ENCODE peak calls at places on chromosome 10, in four cellular contexts. M is endothelial cell of umbilical vein, P is Peyer's patch, Y is DND-41. O is an unnamed sample. For H3K4me1, the result is how much of the 10 kb centered on the place peaks cover.

GRCh38 chr10:69756279-69756678 is 45.4 kb upstream of the COL13A1 start:
- DNase-seq in P (no peak), Y (no peak), M (no peak), O (no peak)

GRCh38 chr10:97858001-97858439 is 8.4 kb downstream of the GOLGA7B start:
- DNase-seq in P (no peak), Y (no peak), M (no peak), O (no peak)

GRCh38 chr10:12934777-12935176 is 66.7 kb downstream of the CCDC3 start:
- DNase-seq in M (no peak), P (no peak), Y (no peak), O (no peak)

GRCh38 chr10:92242910-92243671 is 47.8 kb downstream of the CPEB3 start:
- DNase-seq in Y (peak), P (peak), M (peak), O (peak)

GRCh38 chr10:11721813-11722212 is 20.4 kb upstream of the ECHDC3 start:
- DNase-seq in P (no peak), Y (no peak), M (no peak), O (no peak)

GRCh38 chr10:88819290-88819689 is 16.8 kb downstream of the LIPM start:
- DNase-seq in P (no peak), M (no peak), Y (no peak), O (no peak)

GRCh38 chr10:42952358-42952757 is 124.5 kb upstream of the RET start:
- DNase-seq in Y (no peak), P (peak), M (no peak), O (no peak)

GRCh38 chr10:43043342-43043772 is 33.5 kb upstream of the RET start:
- DNase-seq in M (no peak), Y (no peak), P (no peak), O (no peak)

GRCh38 chr10:5607594-5607993 is 58.8 kb downstream of the ASB13 start:
- DNase-seq in M (no peak), P (no peak), Y (no peak), O (no peak)

GRCh38 chr10:63554666-63555065 is 33.5 kb downstream of the REEP3 start:
- DNase-seq in Y (peak), P (no peak), M (peak), O (peak)

GRCh38 chr10:116263870-116264269 is 9.1 kb downstream of the GFRA1 start:
- DNase-seq in P (no peak), M (no peak), Y (no peak), O (no peak)

GRCh38 chr10:114250246-114250645 is 11.2 kb downstream of the VWA2 start:
- DNase-seq in Y (no peak), P (no peak), M (no peak), O (no peak)

GRCh38 chr10:70678757-70679489 is 6.6 kb downstream of the ADAMTS14 start:
- DNase-seq in P (no peak), M (no peak), Y (no peak), O (no peak)

GRCh38 chr10:50585921-50586739 is 37.6 kb downstream of the SGMS1 start:
- DNase-seq in Y (no peak), P (no peak), M (peak), O (no peak)

GRCh38 chr10:73979428-73980407 is 18.2 kb upstream of the VCL start:
- DNase-seq in M (no peak), Y (no peak), P (no peak), O (no peak)

GRCh38 chr10:125531470-125531869 is 151.5 kb downstream of the TEX36 start:
- DNase-seq in Y (no peak), P (no peak), M (no peak), O (no peak)

GRCh38 chr10:66242885-66243284 is 683.0 kb upstream of the LRRTM3 start:
- DNase-seq in M (no peak), P (no peak), Y (no peak), O (no peak)

GRCh38 chr10:99623919-99624318 is 3.7 kb upstream of the SLC25A28 start:
- DNase-seq in Y (no peak), M (no peak), P (no peak), O (no peak)

GRCh38 chr10:63439607-63440006 is 26.2 kb downstream of the JMJD1C start:
- DNase-seq in Y (no peak), P (no peak), M (no peak), O (no peak)

GRCh38 chr10:127892743-127893142 is at the start of gene CLRN3:
- DNase-seq in M (no peak), P (no peak), Y (no peak), O (no peak)

GRCh38 chr10:70664702-70665195 is 7.6 kb upstream of the ADAMTS14 start:
- DNase-seq in P (no peak), M (no peak), Y (peak), O (no peak)

GRCh38 chr10:58743466-58744115 is 230.9 kb downstream of the BICC1 start:
- DNase-seq in P (no peak), M (no peak), Y (no peak), O (no peak)

GRCh38 chr10:78335371-78335690 is 301.7 kb downstream of the RPS24 start:
- DNase-seq in M (no peak), Y (no peak), P (no peak), O (no peak)

GRCh38 chr10:5812283-5813090 is 747 bp downstream of the GDI2 start:
- DNase-seq in M (peak), P (peak), Y (peak), O (no peak)

GRCh38 chr10:99685232-99686041 is 26.1 kb downstream of the ENTPD7 start:
- DNase-seq in M (peak), P (no peak), Y (no peak), O (no peak)

GRCh38 chr10:106816318-106817085 is 348.0 kb downstream of the SORCS1 start:
- DNase-seq in M (no peak), Y (no peak), P (no peak), O (no peak)

GRCh38 chr10:79628988-79629954 is 18.5 kb downstream of the SFTPA1 start:
- DNase-seq in Y (no peak), P (no peak), M (no peak), O (no peak)

GRCh38 chr10:54869022-54869421 is 68.0 kb upstream of the PCDH15 start:
- DNase-seq in Y (no peak), M (no peak), P (no peak), O (no peak)

GRCh38 chr10:1035201-1035600 is 9.5 kb upstream of the IDI2 start:
- DNase-seq in Y (no peak), P (no peak), M (no peak), O (no peak)

GRCh38 chr10:120998251-120998650 is 147.1 kb downstream of the WDR11 start:
- DNase-seq in M (no peak), P (no peak), Y (no peak), O (no peak)
- H3K4me1 ChIP-seq in M (under half), P (under half), Y (under half), O (under half)

GRCh38 chr10:117544729-117545140 is 2.2 kb downstream of the EMX2 start:
- DNase-seq in M (no peak), Y (no peak), P (peak), O (no peak)

GRCh38 chr10:117547301-117548153 is 5.0 kb downstream of the EMX2 start:
- DNase-seq in P (peak), Y (no peak), M (no peak), O (no peak)

GRCh38 chr10:117546630-117547300 is 4.2 kb downstream of the EMX2 start:
- DNase-seq in Y (no peak), M (no peak), P (no peak), O (no peak)

GRCh38 chr10:117545141-117546019 is 2.8 kb downstream of the EMX2 start:
- DNase-seq in Y (no peak), P (peak), M (no peak), O (no peak)

GRCh38 chr10:117546020-117546629 is 3.6 kb downstream of the EMX2 start:
- DNase-seq in P (no peak), M (no peak), Y (no peak), O (no peak)
- H3K4me1 ChIP-seq in P (under half), M (under half), Y (under half), O (under half)

GRCh38 chr10:44956717-44957706 is 2.6 kb upstream of the RASSF4 start:
- DNase-seq in M (no peak), Y (no peak), P (no peak), O (no peak)

GRCh38 chr10:44955408-44956070 is 4.1 kb upstream of the RASSF4 start:
- DNase-seq in P (no peak), M (no peak), Y (no peak), O (no peak)

GRCh38 chr10:44952779-44953231 is 6.8 kb upstream of the RASSF4 start:
- DNase-seq in Y (no peak), M (no peak), P (no peak), O (no peak)

GRCh38 chr10:44956176-44956575 is 3.4 kb upstream of the RASSF4 start:
- DNase-seq in M (no peak), P (no peak), Y (no peak), O (no peak)

DNA sequence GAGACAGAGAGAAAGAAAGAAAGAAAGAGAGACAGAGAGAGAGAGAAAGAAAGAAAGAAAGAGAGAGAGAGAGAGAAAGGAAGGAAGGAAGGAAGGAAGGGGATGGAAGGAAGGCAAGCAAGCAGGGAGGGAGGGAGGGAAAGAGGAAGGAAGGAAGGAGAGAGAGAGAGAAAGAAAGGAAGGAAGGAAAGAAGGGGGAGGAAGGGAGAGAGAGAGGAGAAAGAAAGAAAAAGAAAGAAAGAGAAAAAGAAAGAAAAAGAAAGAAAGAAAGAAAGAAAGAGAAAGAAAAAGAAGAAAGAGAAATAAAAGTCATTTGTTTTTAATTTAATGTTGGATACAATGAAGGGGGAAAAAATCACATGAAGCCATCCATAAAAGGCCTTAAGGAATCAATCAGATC is 4.6 kb upstream of the RASSF4 start:
- DNase-seq in M (no peak), Y (no peak), P (no peak), O (no peak)
- H3K4me1 ChIP-seq in M (under half), Y (under half), P (under half), O (under half)

DNA sequence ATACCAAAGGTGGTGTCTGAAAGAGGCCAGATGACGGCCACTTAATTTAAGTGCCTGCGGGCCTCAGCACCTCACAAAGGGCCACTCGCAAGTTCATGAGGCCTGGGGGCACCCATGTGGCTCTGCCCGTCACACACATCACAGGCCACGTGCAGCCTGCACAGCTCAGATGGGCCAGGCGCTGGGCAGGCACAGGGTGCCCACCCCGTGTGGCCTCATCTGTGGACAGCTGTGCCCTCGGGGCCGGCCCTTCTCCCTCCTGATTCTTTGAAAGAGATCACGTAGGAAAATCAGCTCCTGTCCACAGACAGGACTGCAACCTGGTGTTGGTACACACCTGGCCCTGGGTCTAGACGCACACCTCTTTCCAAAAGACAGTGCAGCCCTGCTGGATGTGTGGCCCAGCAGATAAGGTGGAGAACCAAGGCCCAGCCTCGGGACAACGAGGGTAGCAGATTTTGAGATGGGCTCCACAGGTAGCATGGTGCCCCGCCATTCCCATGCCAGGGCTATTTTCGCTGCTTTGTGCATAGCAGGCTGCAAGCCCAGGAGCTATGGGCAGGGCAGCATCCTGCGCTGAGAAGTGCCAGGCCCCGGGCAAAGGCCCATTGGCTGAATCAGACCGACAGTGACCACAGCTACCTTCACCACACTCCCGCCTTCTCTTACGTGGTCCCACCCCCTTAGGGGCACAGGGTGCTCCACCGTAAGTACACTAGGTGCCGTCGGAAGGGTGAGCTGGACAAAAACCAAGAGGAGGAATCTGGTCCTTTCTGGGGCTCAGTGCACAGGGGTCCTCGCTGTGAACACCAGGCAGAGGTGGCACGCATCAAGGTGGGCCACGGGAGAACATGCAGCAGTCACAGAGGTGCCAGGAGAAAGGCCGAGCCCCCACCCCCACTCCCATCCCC is 124.5 kb downstream of the EBF3 start:
- DNase-seq in Y (no peak), P (no peak), M (no peak), O (no peak)
- H3K4me1 ChIP-seq in Y (under half), P (under half), M (under half), O (under half)

GRCh38 chr10:90451283-90451682 is 406.6 kb downstream of the HTR7 start:
- DNase-seq in M (peak), P (no peak), Y (no peak), O (no peak)

GRCh38 chr10:90447836-90448235 is 410.0 kb downstream of the HTR7 start:
- DNase-seq in M (peak), Y (no peak), P (no peak), O (no peak)

GRCh38 chr10:90450797-90451196 is 407.0 kb downstream of the HTR7 start:
- DNase-seq in M (no peak), Y (no peak), P (no peak), O (no peak)
- H3K4me1 ChIP-seq in M (under half), Y (under half), P (under half), O (under half)